ENCODE peak calls at places on chromosomes 5 and 9, in ten cellular contexts. Z, O, T, L, A, D, X, H, I and W are unnamed samples.

GRCh38 chr9:127162567-127163365 is 40.3 kb upstream of the ANGPTL2 start:
- DNase-seq in A (peak), L (no peak), D (no peak), Z (no peak), O (no peak), I (no peak), H (no peak), T (no peak), X (no peak), W (no peak)

GRCh38 chr5:3153226-3153858 is 401.9 kb upstream of the IRX2 start:
- DNase-seq in X (no peak), L (no peak), H (no peak), Z (no peak), A (no peak), D (no peak), T (no peak), I (no peak), O (no peak), W (no peak)

GRCh38 chr5:2298746-2299145 is 416.0 kb upstream of the IRX4 start:
- DNase-seq in I (no peak), H (no peak), O (no peak), Z (no peak), X (no peak), A (no peak), D (no peak), L (no peak), T (no peak), W (no peak)

GRCh38 chr5:150272531-150272930 is 17.0 kb downstream of the CAMK2A start:
- DNase-seq in D (no peak), T (peak), I (peak), X (peak), A (no peak), L (no peak), Z (peak), H (no peak), O (no peak), W (peak)

GRCh38 chr9:95157491-95158151 is 159.9 kb downstream of the FANCC start:
- DNase-seq in D (no peak), X (peak), I (peak), T (peak), Z (peak), O (no peak), H (peak), L (peak), A (no peak), W (no peak)

GRCh38 chr5:116424258-116424615 is 150.4 kb downstream of the SEMA6A start:
- DNase-seq in A (no peak), O (no peak), H (no peak), L (no peak), Z (no peak), D (no peak), T (no peak), I (no peak), X (no peak), W (no peak)

GRCh38 chr9:89449261-89449671 is 48.6 kb downstream of the SEMA4D start:
- DNase-seq in A (no peak), L (no peak), T (no peak), D (no peak), H (no peak), O (no peak), X (no peak), I (no peak), Z (no peak), W (no peak)

GRCh38 chr5:96037128-96037527 is 75.5 kb upstream of the ELL2 start:
- DNase-seq in A (no peak), O (no peak), T (no peak), Z (no peak), X (no peak), L (no peak), I (no peak), D (no peak), H (peak), W (no peak)

GRCh38 chr5:132259061-132259851 is 1.8 kb downstream of the PDLIM4 start:
- DNase-seq in T (peak), X (no peak), D (peak), L (peak), I (no peak), O (no peak), H (peak), Z (peak), A (peak), W (peak)

GRCh38 chr9:129399301-129399990 is 221.4 kb upstream of the IER5L start:
- DNase-seq in T (no peak), H (no peak), I (no peak), X (no peak), A (no peak), Z (no peak), O (no peak), L (no peak), D (peak), W (no peak)

GRCh38 chr5:123365163-123365562 is 58.0 kb downstream of the CEP120 start:
- DNase-seq in Z (no peak), H (no peak), A (no peak), L (no peak), T (no peak), I (no peak), D (no peak), X (no peak), O (no peak), W (no peak)

GRCh38 chr5:149455889-149456409 is 76.9 kb upstream of the IL17B start:
- DNase-seq in D (peak), I (no peak), O (no peak), H (peak), A (no peak), Z (no peak), X (no peak), L (no peak), T (peak), W (no peak)

GRCh38 chr9:89427621-89428221 is 70.2 kb downstream of the SEMA4D start:
- DNase-seq in L (peak), H (no peak), O (peak), D (peak), Z (no peak), X (no peak), T (peak), A (no peak), I (no peak), W (no peak)

GRCh38 chr5:89071101-89071940 is 188.3 kb upstream of the MEF2C start:
- DNase-seq in Z (no peak), O (no peak), L (peak), D (no peak), I (no peak), T (no peak), X (peak), A (no peak), H (no peak), W (no peak)